ENCODE peak calls at places on chromosomes 16 and 17, in ten cellular contexts. Y, F, V, X, Z, K, H, C, Q and A are unnamed samples.
A peak's percentile ranks its signal among the peaks of the same experiment; 100 is the strongest.

GRCh38 chr16:14392960-14393359 is 237.1 kb downstream of the PARN start:
- DNase-seq in Y (no peak), F (no peak), V (no peak), X (no peak), Z (no peak), K (no peak), H (no peak), C (no peak), Q (no peak), A (no peak)

GRCh38 chr17:21513012-21513570 is 136.9 kb downstream of the KCNJ12 start:
- DNase-seq in Y (peak; percentile 90), F (peak; percentile 24), V (no peak), X (peak; percentile 90), Z (peak; percentile 63), K (peak; percentile 82), H (peak; percentile 65), C (peak; percentile 78), Q (peak; percentile 68), A (peak; percentile 41)

GRCh38 chr17:63911041-63911635 is at the start of gene CSHL1:
- DNase-seq in Y (no peak), F (no peak), V (no peak), X (no peak), Z (no peak), K (no peak), H (no peak), C (no peak), Q (no peak), A (no peak)

GRCh38 chr16:29763326-29763725 is 14.7 kb upstream of the ZG16 start:
- DNase-seq in Y (no peak), F (no peak), V (no peak), X (no peak), Z (no peak), K (no peak), H (no peak), C (no peak), Q (no peak), A (no peak)

GRCh38 chr16:65024649-65025243 is 97.1 kb downstream of the CDH11 start:
- DNase-seq in Y (no peak), F (peak; percentile 80), V (no peak), X (no peak), Z (no peak), K (no peak), H (no peak), C (no peak), Q (no peak), A (no peak)

GRCh38 chr16:16080465-16081065 is 131.1 kb downstream of the ABCC1 start:
- DNase-seq in Y (peak; percentile 35), F (no peak), V (no peak), X (no peak), Z (no peak), K (no peak), H (no peak), C (no peak), Q (no peak), A (no peak)

GRCh38 chr17:29982991-29983390 is 41.6 kb downstream of the EFCAB5 start:
- DNase-seq in Y (no peak), F (no peak), V (no peak), X (no peak), Z (no peak), K (no peak), H (no peak), C (no peak), Q (no peak), A (no peak)

GRCh38 chr16:74168445-74168844 is 128.2 kb upstream of the PSMD7 start:
- DNase-seq in Y (no peak), F (no peak), V (no peak), X (no peak), Z (no peak), K (no peak), H (no peak), C (no peak), Q (no peak), A (no peak)

GRCh38 chr17:68783861-68784260 is 171.3 kb downstream of the ABCA8 start:
- DNase-seq in Y (no peak), F (no peak), V (no peak), X (no peak), Z (no peak), K (no peak), H (no peak), C (no peak), Q (no peak), A (no peak)
- H3K27ac ChIP-seq in Y (no peak overlapping the region), F (no peak overlapping the region), V (no peak overlapping the region), X (no peak overlapping the region), Z (no peak overlapping the region), K (no peak overlapping the region), H (no peak overlapping the region), C (no peak overlapping the region), Q (no peak overlapping the region), A (no peak overlapping the region)

GRCh38 chr16:53629151-53629550 is 74.5 kb downstream of the RPGRIP1L start:
- DNase-seq in Y (no peak), F (no peak), V (no peak), X (no peak), Z (no peak), K (no peak), H (no peak), C (no peak), Q (no peak), A (no peak)
- H3K27ac ChIP-seq in Y (no peak overlapping the region), F (no peak overlapping the region), V (no peak overlapping the region), X (no peak overlapping the region), Z (no peak overlapping the region), K (no peak overlapping the region), H (no peak overlapping the region), C (no peak overlapping the region), Q (no peak overlapping the region), A (no peak overlapping the region)

DNA sequence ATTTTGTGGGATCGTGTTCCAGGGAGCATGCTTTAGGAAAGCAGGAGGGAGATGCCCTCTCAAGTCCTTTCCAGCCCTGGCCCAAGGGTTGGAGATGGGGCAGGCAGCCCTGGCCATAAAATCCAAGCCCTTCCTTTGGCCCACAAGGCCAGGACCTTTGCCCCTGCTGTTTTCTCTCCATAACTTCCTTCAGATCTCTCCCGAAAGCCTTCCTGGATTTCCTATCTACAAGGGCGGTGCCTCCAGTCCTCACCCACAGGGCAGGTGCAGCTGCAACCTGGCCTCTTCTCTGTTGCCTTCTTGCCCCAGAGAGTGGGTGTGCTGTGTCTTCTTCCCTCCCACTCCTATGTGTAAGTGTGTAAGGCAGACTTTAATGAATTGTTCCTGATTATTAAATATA is 8.5 kb upstream of the PDP2 start:
- DNase-seq in Y (no peak), F (no peak), V (no peak), X (no peak), Z (no peak), K (no peak), H (no peak), C (no peak), Q (no peak), A (no peak)
- H3K27ac ChIP-seq in Y (no peak overlapping the region), F (no peak overlapping the region), V (no peak overlapping the region), X (no peak overlapping the region), Z (no peak overlapping the region), K (no peak overlapping the region), H (no peak overlapping the region), C (no peak overlapping the region), Q (no peak overlapping the region), A (no peak overlapping the region)

GRCh38 chr16:79969458-79969857 is 368.9 kb upstream of the MAF start:
- DNase-seq in Y (no peak), F (no peak), V (no peak), X (no peak), Z (no peak), K (no peak), H (no peak), C (no peak), Q (no peak), A (no peak)

GRCh38 chr16:79970091-79970490 is 369.6 kb upstream of the MAF start:
- DNase-seq in Y (no peak), F (no peak), V (no peak), X (no peak), Z (no peak), K (no peak), H (no peak), C (no peak), Q (no peak), A (no peak)

GRCh38 chr16:79970551-79971236 is 370.2 kb upstream of the MAF start:
- DNase-seq in Y (no peak), F (peak; percentile 5), V (no peak), X (no peak), Z (no peak), K (peak; percentile 78), H (no peak), C (peak; percentile 11), Q (no peak), A (no peak)

GRCh38 chr16:79972053-79972704 is 371.6 kb upstream of the MAF start:
- DNase-seq in Y (no peak), F (no peak), V (no peak), X (no peak), Z (no peak), K (peak; percentile 37), H (no peak), C (no peak), Q (no peak), A (no peak)

GRCh38 chr16:79971237-79971572 is 370.7 kb upstream of the MAF start:
- DNase-seq in Y (no peak), F (no peak), V (no peak), X (no peak), Z (no peak), K (no peak), H (no peak), C (no peak), Q (no peak), A (no peak)
- H3K27ac ChIP-seq in Y (no peak overlapping the region), F (no peak overlapping the region), V (no peak overlapping the region), X (no peak overlapping the region), Z (no peak overlapping the region), K (no peak overlapping the region), H (no peak overlapping the region), C (no peak overlapping the region), Q (no peak overlapping the region), A (no peak overlapping the region)